ENCODE peak calls at places on chromosomes 6 and 20, in six cellular contexts. X, T, P, N, H and Y are unnamed samples.

GRCh38 chr20:7843613-7844012 is 96.6 kb downstream of the HAO1 start:
- DNase-seq in X (no peak), T (peak), P (peak), N (peak), H (no peak), Y (peak)

GRCh38 chr6:102488729-102489128 is 1095.2 kb downstream of the GRIK2 start:
- DNase-seq in X (no peak), T (no peak), P (peak), N (peak), H (no peak), Y (peak)

GRCh38 chr20:18811186-18811585 is 2.4 kb upstream of the SCP2D1 start:
- DNase-seq in X (no peak), T (no peak), P (no peak), N (no peak), H (no peak), Y (no peak)

GRCh38 chr6:16244446-16244845 is 6.1 kb downstream of the GMPR start:
- DNase-seq in X (no peak), T (no peak), P (no peak), N (no peak), H (no peak), Y (no peak)

GRCh38 chr6:12150812-12151432 is 138.8 kb downstream of the HIVEP1 start:
- DNase-seq in X (no peak), T (no peak), P (peak), N (no peak), H (no peak), Y (no peak)

GRCh38 chr20:22921595-22922421 is 113.3 kb upstream of the SSTR4 start:
- DNase-seq in X (no peak), T (no peak), P (peak), N (peak), H (no peak), Y (peak)

GRCh38 chr6:45445364-45445748 is 67.6 kb upstream of the SUPT3H start:
- DNase-seq in X (no peak), T (no peak), P (no peak), N (no peak), H (no peak), Y (no peak)

GRCh38 chr20:38635721-38636285 is 34.2 kb downstream of the ARHGAP40 start:
- DNase-seq in X (no peak), T (no peak), P (peak), N (peak), H (no peak), Y (peak)

GRCh38 chr20:17536944-17537444 is 5.8 kb upstream of the BFSP1 start:
- DNase-seq in X (peak), T (peak), P (peak), N (peak), H (peak), Y (peak)

GRCh38 chr20:48378976-48379670 is 448.7 kb downstream of the PREX1 start:
- DNase-seq in X (no peak), T (no peak), P (no peak), N (no peak), H (no peak), Y (no peak)

GRCh38 chr6:22271044-22271443 is 25.8 kb downstream of the PRL start:
- DNase-seq in X (peak), T (no peak), P (no peak), N (no peak), H (no peak), Y (no peak)

GRCh38 chr6:5697508-5697907 is 309.2 kb downstream of the NRN1 start:
- DNase-seq in X (no peak), T (no peak), P (peak), N (no peak), H (no peak), Y (no peak)

GRCh38 chr20:61761453-61762207 is 304.1 kb downstream of the TAF4 start:
- DNase-seq in X (no peak), T (peak), P (no peak), N (no peak), H (no peak), Y (no peak)

GRCh38 chr20:59776626-59777320 is 156.7 kb downstream of the SYCP2 start:
- DNase-seq in X (no peak), T (peak), P (no peak), N (no peak), H (no peak), Y (no peak)

GRCh38 chr6:38773338-38773737 is 58.2 kb downstream of the DNAH8 start:
- DNase-seq in X (no peak), T (no peak), P (peak), N (peak), H (no peak), Y (no peak)

GRCh38 chr20:21640556-21640955 is 64.9 kb upstream of the PAX1 start:
- DNase-seq in X (no peak), T (no peak), P (peak), N (no peak), H (no peak), Y (no peak)

GRCh38 chr6:164379786-164380185 is 929.6 kb downstream of the C6orf118 start:
- DNase-seq in X (no peak), T (no peak), P (peak), N (no peak), H (no peak), Y (peak)

GRCh38 chr6:33343953-33344611 is 26.5 kb upstream of the ZBTB22 start:
- DNase-seq in X (no peak), T (no peak), P (no peak), N (no peak), H (no peak), Y (no peak)

GRCh38 chr20:53847118-53847842 is 223.1 kb downstream of the BCAS1 start:
- DNase-seq in X (no peak), T (no peak), P (no peak), N (no peak), H (no peak), Y (no peak)

GRCh38 chr6:159169193-159169555 is at the start of gene FNDC1:
- DNase-seq in X (peak), T (no peak), P (no peak), N (no peak), H (no peak), Y (no peak)

GRCh38 chr20:48102076-48102787 is 317.0 kb upstream of the SULF2 start:
- DNase-seq in X (no peak), T (no peak), P (no peak), N (no peak), H (no peak), Y (no peak)

GRCh38 chr6:35164868-35165267 is 23.7 kb upstream of the TCP11 start:
- DNase-seq in X (no peak), T (no peak), P (no peak), N (no peak), H (no peak), Y (no peak)

GRCh38 chr6:9439931-9440330 is 974.9 kb downstream of the TFAP2A start:
- DNase-seq in X (no peak), T (no peak), P (peak), N (no peak), H (no peak), Y (no peak)

GRCh38 chr6:109447087-109447486 is 6.6 kb downstream of the SMPD2 start:
- DNase-seq in X (no peak), T (no peak), P (no peak), N (no peak), H (no peak), Y (no peak)

GRCh38 chr6:109443425-109443950 is 3.0 kb downstream of the SMPD2 start:
- DNase-seq in X (no peak), T (no peak), P (no peak), N (no peak), H (no peak), Y (no peak)

GRCh38 chr6:109446072-109446471 is 5.5 kb downstream of the SMPD2 start:
- DNase-seq in X (no peak), T (no peak), P (no peak), N (no peak), H (no peak), Y (no peak)

GRCh38 chr6:109446541-109446940 is 6.0 kb downstream of the SMPD2 start:
- DNase-seq in X (no peak), T (no peak), P (no peak), N (no peak), H (no peak), Y (no peak)

GRCh38 chr6:109445382-109445781 is 4.9 kb downstream of the SMPD2 start:
- DNase-seq in X (no peak), T (no peak), P (no peak), N (no peak), H (no peak), Y (no peak)
- TF ChIP-seq CTCF in X (no peak), T (no peak), P (no peak), N (no peak), H (no peak), Y (no peak)

GRCh38 chr6:36273802-36274201 is 3.9 kb downstream of the PNPLA1 start:
- DNase-seq in X (no peak), T (no peak), P (no peak), N (no peak), H (no peak), Y (no peak)

GRCh38 chr6:36280983-36281382 is 11.1 kb downstream of the PNPLA1 start:
- DNase-seq in X (no peak), T (no peak), P (no peak), N (no peak), H (no peak), Y (no peak)

GRCh38 chr6:36280467-36280866 is 10.6 kb downstream of the PNPLA1 start:
- DNase-seq in X (no peak), T (no peak), P (no peak), N (no peak), H (no peak), Y (no peak)

GRCh38 chr6:36276581-36277536 is 7.0 kb downstream of the PNPLA1 start:
- DNase-seq in X (no peak), T (no peak), P (peak), N (no peak), H (no peak), Y (no peak)

DNA sequence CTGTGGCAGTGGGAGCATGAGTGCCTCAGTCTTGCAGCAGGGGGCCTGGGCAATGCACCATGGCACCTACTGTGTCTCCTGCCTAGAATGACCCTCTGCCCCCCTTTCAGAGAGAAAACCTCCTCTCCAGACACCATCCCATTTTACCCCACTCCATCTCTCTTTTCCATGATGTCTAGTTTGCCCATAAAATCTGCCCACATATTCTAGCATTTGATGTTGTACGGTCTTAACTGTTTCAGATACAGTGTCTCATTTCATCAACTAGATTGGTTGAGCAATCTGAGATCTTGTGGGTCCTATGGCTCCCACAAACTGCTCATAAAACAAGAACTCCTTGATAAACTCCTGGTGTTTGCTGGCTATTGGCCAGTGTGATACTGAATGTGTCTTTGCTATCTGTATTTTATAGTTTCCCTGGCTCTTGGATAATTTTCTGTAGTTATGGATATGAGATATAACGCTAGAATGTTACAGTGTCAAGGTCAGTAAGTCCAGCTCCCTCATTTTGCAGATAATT is 8.1 kb downstream of the PNPLA1 start:
- DNase-seq in X (no peak), T (no peak), P (no peak), N (no peak), H (no peak), Y (no peak)
- TF ChIP-seq CTCF in X (no peak), T (no peak), P (no peak), N (no peak), H (no peak), Y (no peak)

GRCh38 chr6:167097770-167098169 is 25.1 kb upstream of the CCR6 start:
- DNase-seq in X (no peak), T (no peak), P (no peak), N (no peak), H (no peak), Y (no peak)
- TF ChIP-seq CTCF in X (no peak), T (no peak), P (no peak), N (no peak), H (no peak), Y (no peak)

GRCh38 chr6:69705954-69706353 is 90.9 kb downstream of the LMBRD1 start:
- DNase-seq in X (no peak), T (no peak), P (no peak), N (no peak), H (no peak), Y (no peak)
- TF ChIP-seq CTCF in X (no peak), T (no peak), P (no peak), N (no peak), H (no peak), Y (no peak)

GRCh38 chr6:140050232-140050995 is 676.0 kb upstream of the CITED2 start:
- DNase-seq in X (no peak), T (no peak), P (no peak), N (peak), H (no peak), Y (no peak)

GRCh38 chr6:140047321-140047720 is 672.9 kb upstream of the CITED2 start:
- DNase-seq in X (no peak), T (no peak), P (no peak), N (no peak), H (no peak), Y (no peak)

GRCh38 chr6:140051521-140052455 is 677.3 kb upstream of the CITED2 start:
- DNase-seq in X (no peak), T (no peak), P (peak), N (peak), H (no peak), Y (peak)

GRCh38 chr6:140048202-140048790 is 673.8 kb upstream of the CITED2 start:
- DNase-seq in X (no peak), T (no peak), P (no peak), N (no peak), H (no peak), Y (no peak)

DNA sequence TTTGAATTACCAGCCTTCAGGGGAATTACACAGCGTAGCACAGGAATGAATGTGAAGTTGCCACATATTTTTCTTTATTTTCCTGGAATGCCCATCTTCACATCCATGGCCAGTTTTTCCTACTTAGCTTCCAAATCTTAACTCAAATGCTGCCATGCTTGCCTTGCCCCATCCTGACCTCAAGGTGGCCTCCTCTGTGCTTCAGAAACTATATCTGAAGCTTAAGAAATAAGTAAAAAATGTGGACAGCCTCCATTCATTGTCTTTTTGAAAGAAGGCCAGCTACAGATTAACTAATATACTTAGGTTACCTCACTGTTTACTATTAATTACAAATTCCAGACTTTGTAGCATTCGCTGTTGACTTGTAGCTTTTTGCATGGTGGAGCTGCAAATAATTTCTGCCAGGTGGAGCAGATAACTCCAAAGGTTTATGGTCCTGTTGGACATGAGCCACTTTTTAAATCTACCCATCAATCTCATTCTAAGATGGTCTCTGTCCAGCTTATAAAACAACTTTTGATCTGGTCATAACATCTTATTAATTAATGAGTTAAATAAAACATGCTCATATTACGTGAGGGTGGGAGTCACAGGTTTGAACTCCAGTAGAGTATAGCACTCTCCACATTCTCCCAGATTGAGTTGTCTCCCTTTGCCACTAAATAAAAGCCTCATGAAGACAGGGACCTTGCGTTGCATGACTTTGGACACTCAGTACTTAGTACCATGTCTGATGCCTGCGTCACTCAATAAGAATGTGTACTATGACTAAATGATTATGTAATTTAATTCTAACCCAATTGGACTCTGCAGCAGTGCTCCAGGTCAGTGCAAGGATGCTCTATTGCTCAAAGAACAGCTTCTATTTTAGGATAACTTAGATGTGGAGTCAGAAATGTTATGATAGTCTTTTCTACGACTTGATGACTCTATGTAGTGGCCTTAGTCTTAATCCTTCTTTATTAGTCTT is 678.6 kb upstream of the CITED2 start:
- DNase-seq in X (no peak), T (no peak), P (peak), N (peak), H (no peak), Y (peak)
- TF ChIP-seq CTCF in X (peak), T (peak), P (peak), N (peak), H (peak), Y (peak)

GRCh38 chr6:133887478-133887877 is 1.4 kb upstream of the TCF21 start:
- DNase-seq in X (no peak), T (no peak), P (no peak), N (no peak), H (no peak), Y (no peak)

GRCh38 chr6:133891814-133892443 is 3.0 kb downstream of the TCF21 start:
- DNase-seq in X (no peak), T (no peak), P (no peak), N (no peak), H (no peak), Y (peak)

GRCh38 chr6:133888931-133889556 is at the start of gene TCF21:
- DNase-seq in X (no peak), T (no peak), P (no peak), N (peak), H (no peak), Y (peak)

GRCh38 chr6:133890941-133891813 is 2.3 kb downstream of the TCF21 start:
- DNase-seq in X (no peak), T (peak), P (peak), N (peak), H (no peak), Y (peak)

GRCh38 chr6:133889557-133890301 is 816 bp downstream of the TCF21 start:
- DNase-seq in X (no peak), T (no peak), P (no peak), N (peak), H (no peak), Y (peak)
- TF ChIP-seq CTCF in X (no peak), T (no peak), P (no peak), N (peak), H (no peak), Y (peak)

GRCh38 chr20:11274137-11274536 is 600.3 kb upstream of the JAG1 start:
- DNase-seq in X (no peak), T (no peak), P (peak), N (peak), H (no peak), Y (peak)

GRCh38 chr20:11270566-11270965 is 596.8 kb upstream of the JAG1 start:
- DNase-seq in X (no peak), T (no peak), P (peak), N (no peak), H (no peak), Y (no peak)

GRCh38 chr20:11271920-11272594 is 598.3 kb upstream of the JAG1 start:
- DNase-seq in X (no peak), T (no peak), P (no peak), N (no peak), H (no peak), Y (no peak)

GRCh38 chr20:11267762-11268335 is 594.0 kb upstream of the JAG1 start:
- DNase-seq in X (no peak), T (no peak), P (no peak), N (peak), H (no peak), Y (no peak)

DNA sequence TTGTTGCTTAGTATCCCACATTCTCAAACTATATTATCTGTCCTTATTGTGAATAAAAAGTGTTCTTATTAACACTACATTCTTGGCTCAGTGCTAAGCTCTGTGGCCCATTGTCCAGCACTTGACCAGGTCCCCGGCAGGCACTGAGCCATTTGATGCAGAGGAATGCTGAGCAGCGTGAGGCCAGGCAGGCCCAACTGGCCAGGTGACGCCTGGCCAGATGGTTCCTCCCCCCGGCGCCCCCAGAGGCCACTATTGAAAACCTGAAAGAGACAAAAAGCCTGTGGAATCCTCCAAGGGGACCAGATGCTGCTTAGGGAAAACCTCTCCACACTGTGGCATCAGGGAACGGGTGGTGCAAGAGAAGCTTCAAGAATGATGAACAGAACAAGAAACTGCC is 597.5 kb upstream of the JAG1 start:
- DNase-seq in X (no peak), T (no peak), P (no peak), N (no peak), H (no peak), Y (no peak)
- TF ChIP-seq CTCF in X (peak), T (no peak), P (no peak), N (no peak), H (no peak), Y (no peak)